ENCODE peak calls at places on chromosomes 5 and 9, in seven cellular contexts. X is IMR-90, J is neuronal stem cell, Y is H1, W is H9, N is trophoblast cell, T is mesendoderm. A is an unnamed sample.

GRCh38 chr5:40453689-40454088 is 226.0 kb upstream of the PTGER4 start:
- DNase-seq in X (no peak), J (no peak), Y (no peak), W (no peak), N (no peak), T (no peak), A (no peak)

GRCh38 chr5:141952030-141952429 is 6.0 kb downstream of the PCDH12 start:
- DNase-seq in X (no peak), J (no peak), Y (no peak), W (no peak), N (no peak), T (no peak), A (no peak)

GRCh38 chr5:136133416-136134383 is 1.1 kb downstream of the SMAD5 start:
- DNase-seq in X (peak), J (peak), Y (no peak), W (peak), N (peak), T (peak), A (peak)

GRCh38 chr5:133421394-133421793 is 190.9 kb downstream of the FSTL4 start:
- DNase-seq in X (no peak), J (no peak), Y (peak), W (peak), N (peak), T (peak), A (peak)

GRCh38 chr9:127452481-127453092 is 1.3 kb downstream of the LRSAM1 start:
- DNase-seq in X (peak), J (no peak), Y (no peak), W (no peak), N (no peak), T (no peak), A (no peak)

GRCh38 chr9:97772145-97772544 is 75.0 kb upstream of the XPA start:
- DNase-seq in X (no peak), J (peak), Y (no peak), W (no peak), N (no peak), T (peak), A (no peak)

GRCh38 chr5:157476699-157477408 is 16.8 kb downstream of the NIPAL4 start:
- DNase-seq in X (peak), J (peak), Y (no peak), W (peak), N (peak), T (peak), A (peak)

GRCh38 chr9:94909250-94909894 is 182.9 kb downstream of the AOPEP start:
- DNase-seq in X (no peak), J (no peak), Y (no peak), W (no peak), N (no peak), T (no peak), A (no peak)

GRCh38 chr5:176886336-176887251 is 12.6 kb downstream of the HK3 start:
- DNase-seq in X (no peak), J (no peak), Y (no peak), W (no peak), N (no peak), T (no peak), A (no peak)

GRCh38 chr5:6659941-6660684 is 26.9 kb downstream of the SRD5A1 start:
- DNase-seq in X (no peak), J (no peak), Y (no peak), W (no peak), N (no peak), T (no peak), A (no peak)

GRCh38 chr5:172412724-172413260 is 41.5 kb downstream of the SH3PXD2B start:
- DNase-seq in X (peak), J (no peak), Y (no peak), W (no peak), N (peak), T (no peak), A (peak)

GRCh38 chr5:83470920-83471404 is 582 bp upstream of the VCAN start:
- DNase-seq in X (no peak), J (no peak), Y (no peak), W (no peak), N (no peak), T (peak), A (peak)

GRCh38 chr5:119378075-119378699 is 22.4 kb downstream of the TNFAIP8 start:
- DNase-seq in X (peak), J (no peak), Y (no peak), W (no peak), N (no peak), T (no peak), A (no peak)

GRCh38 chr5:62305358-62305714 is 670 bp upstream of the KIF2A start:
- DNase-seq in X (no peak), J (no peak), Y (no peak), W (no peak), N (peak), T (no peak), A (no peak)

GRCh38 chr5:158140120-158140778 is 281.3 kb upstream of the CLINT1 start:
- DNase-seq in X (no peak), J (no peak), Y (no peak), W (no peak), N (peak), T (peak), A (peak)

GRCh38 chr9:7237473-7238243 is 479.9 kb downstream of the KDM4C start:
- DNase-seq in X (peak), J (no peak), Y (no peak), W (no peak), N (no peak), T (no peak), A (peak)

GRCh38 chr9:129309906-129310305 is 131.8 kb upstream of the IER5L start:
- DNase-seq in X (no peak), J (no peak), Y (no peak), W (no peak), N (peak), T (no peak), A (no peak)

GRCh38 chr9:127130661-127131538 is 8.5 kb upstream of the ANGPTL2 start:
- DNase-seq in X (peak), J (no peak), Y (no peak), W (no peak), N (peak), T (peak), A (peak)

GRCh38 chr9:114371986-114372917 is 15.5 kb downstream of the AKNA start:
- DNase-seq in X (no peak), J (no peak), Y (no peak), W (no peak), N (no peak), T (peak), A (peak)

GRCh38 chr5:158599132-158599531 is 500.6 kb downstream of the EBF1 start:
- DNase-seq in X (peak), J (no peak), Y (no peak), W (no peak), N (no peak), T (peak), A (no peak)

GRCh38 chr5:148403344-148403743 is 19.6 kb downstream of the FBXO38 start:
- DNase-seq in X (no peak), J (no peak), Y (no peak), W (no peak), N (peak), T (no peak), A (no peak)

GRCh38 chr9:112443200-112443599 is 43.4 kb upstream of the KIAA1958 start:
- DNase-seq in X (peak), J (no peak), Y (no peak), W (no peak), N (peak), T (peak), A (peak)

GRCh38 chr9:8262625-8263622 is 463.3 kb upstream of the DMAC1 start:
- DNase-seq in X (no peak), J (no peak), Y (no peak), W (no peak), N (no peak), T (peak), A (peak)

GRCh38 chr9:36934478-36935065 is 99.5 kb downstream of the PAX5 start:
- DNase-seq in X (no peak), J (no peak), Y (no peak), W (no peak), N (no peak), T (no peak), A (no peak)

GRCh38 chr9:36739538-36740116 is 166.9 kb downstream of the MELK start:
- DNase-seq in X (no peak), J (no peak), Y (no peak), W (no peak), N (no peak), T (no peak), A (no peak)

GRCh38 chr5:128402506-128402905 is 135.5 kb downstream of the FBN2 start:
- DNase-seq in X (no peak), J (no peak), Y (no peak), W (no peak), N (no peak), T (peak), A (no peak)

GRCh38 chr5:106543330-106543729 is 1127.4 kb downstream of the EFNA5 start:
- DNase-seq in X (no peak), J (no peak), Y (no peak), W (no peak), N (peak), T (no peak), A (no peak)

GRCh38 chr5:114192108-114192507 is 169.8 kb upstream of the KCNN2 start:
- DNase-seq in X (peak), J (no peak), Y (no peak), W (no peak), N (no peak), T (no peak), A (peak)

GRCh38 chr5:113256671-113257452 is 177.9 kb downstream of the TSSK1B start:
- DNase-seq in X (no peak), J (no peak), Y (no peak), W (no peak), N (no peak), T (peak), A (no peak)

GRCh38 chr5:159022178-159022556 is 77.5 kb downstream of the EBF1 start:
- DNase-seq in X (peak), J (no peak), Y (no peak), W (no peak), N (no peak), T (no peak), A (peak)

GRCh38 chr5:67432601-67433000 is 236.0 kb upstream of the CD180 start:
- DNase-seq in X (no peak), J (no peak), Y (no peak), W (no peak), N (no peak), T (no peak), A (no peak)

GRCh38 chr5:131628990-131629389 is 6.0 kb downstream of the RAPGEF6 start:
- DNase-seq in X (peak), J (no peak), Y (no peak), W (no peak), N (peak), T (no peak), A (peak)

GRCh38 chr9:127036437-127036836 is 86.0 kb downstream of the ANGPTL2 start:
- DNase-seq in X (no peak), J (no peak), Y (no peak), W (no peak), N (no peak), T (no peak), A (no peak)

GRCh38 chr9:1837453-1838084 is 177.6 kb upstream of the SMARCA2 start:
- DNase-seq in X (peak), J (peak), Y (peak), W (peak), N (peak), T (peak), A (no peak)

GRCh38 chr9:115923903-115924668 is 229.5 kb upstream of the PAPPA start:
- DNase-seq in X (peak), J (no peak), Y (no peak), W (no peak), N (no peak), T (no peak), A (peak)

GRCh38 chr9:89077519-89077918 is 86.3 kb downstream of the S1PR3 start:
- DNase-seq in X (no peak), J (no peak), Y (no peak), W (no peak), N (no peak), T (no peak), A (peak)

GRCh38 chr9:89078421-89078820 is 87.2 kb downstream of the S1PR3 start:
- DNase-seq in X (no peak), J (no peak), Y (no peak), W (no peak), N (no peak), T (no peak), A (no peak)

GRCh38 chr9:89078860-89079259 is 87.6 kb downstream of the S1PR3 start:
- DNase-seq in X (peak), J (no peak), Y (no peak), W (no peak), N (peak), T (no peak), A (peak)

GRCh38 chr9:89080193-89080592 is 88.9 kb downstream of the S1PR3 start:
- DNase-seq in X (peak), J (no peak), Y (no peak), W (no peak), N (no peak), T (no peak), A (no peak)

GRCh38 chr9:89079421-89079820 is 88.2 kb downstream of the S1PR3 start:
- DNase-seq in X (peak), J (no peak), Y (no peak), W (no peak), N (peak), T (no peak), A (no peak)
- H3K23ac ChIP-seq in X (no peak), J (no peak), Y (no peak), W (no peak), N (no peak), T (no peak), A (no peak)

GRCh38 chr9:91044354-91044753 is 242.7 kb downstream of the SYK start:
- DNase-seq in X (no peak), J (no peak), Y (no peak), W (no peak), N (no peak), T (no peak), A (no peak)

GRCh38 chr9:91045036-91045435 is 243.4 kb downstream of the SYK start:
- DNase-seq in X (no peak), J (no peak), Y (no peak), W (no peak), N (peak), T (no peak), A (no peak)

GRCh38 chr9:91047993-91048607 is 246.5 kb downstream of the SYK start:
- DNase-seq in X (peak), J (no peak), Y (no peak), W (no peak), N (peak), T (no peak), A (peak)

GRCh38 chr9:91047529-91047928 is 245.9 kb downstream of the SYK start:
- DNase-seq in X (no peak), J (no peak), Y (no peak), W (no peak), N (no peak), T (no peak), A (no peak)

DNA sequence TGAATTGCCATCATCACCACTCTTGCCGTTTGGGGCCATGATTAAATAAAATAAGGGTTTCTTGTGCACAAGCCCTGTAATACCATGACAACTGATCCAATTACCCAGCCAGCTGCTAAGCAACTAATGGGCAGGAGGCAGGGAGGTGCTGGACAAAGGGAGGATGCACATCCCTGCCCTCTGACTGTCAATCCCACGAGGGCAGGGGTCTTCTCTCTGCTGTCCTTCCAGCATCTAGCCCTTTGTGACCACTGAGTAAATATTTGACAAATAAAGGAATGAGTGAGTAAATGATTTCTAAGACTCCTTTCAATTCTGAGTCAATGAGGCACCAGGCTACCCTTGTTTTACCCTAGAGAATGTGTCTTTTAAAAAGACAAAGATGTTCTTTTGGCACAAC is 247.1 kb downstream of the SYK start:
- DNase-seq in X (no peak), J (no peak), Y (no peak), W (no peak), N (no peak), T (no peak), A (no peak)
- H3K27ac ChIP-seq in X (peak), J (no peak), Y (no peak), W (no peak), N (no peak), T (no peak), A (peak)

GRCh38 chr5:36261186-36261585 is 19.5 kb upstream of the NADK2 start:
- DNase-seq in X (no peak), J (no peak), Y (no peak), W (no peak), N (no peak), T (no peak), A (no peak)

GRCh38 chr5:36267905-36268304 is 26.2 kb upstream of the NADK2 start:
- DNase-seq in X (no peak), J (no peak), Y (no peak), W (no peak), N (no peak), T (no peak), A (no peak)

GRCh38 chr5:36269479-36269878 is 27.8 kb upstream of the NADK2 start:
- DNase-seq in X (no peak), J (no peak), Y (no peak), W (no peak), N (no peak), T (no peak), A (no peak)

GRCh38 chr5:36270175-36270574 is 28.4 kb upstream of the NADK2 start:
- DNase-seq in X (no peak), J (no peak), Y (no peak), W (no peak), N (no peak), T (no peak), A (no peak)

GRCh38 chr5:36264202-36264760 is 22.6 kb upstream of the NADK2 start:
- DNase-seq in X (no peak), J (no peak), Y (no peak), W (no peak), N (peak), T (no peak), A (no peak)
- H3K23ac ChIP-seq in X (no peak), J (no peak), Y (no peak), W (no peak), N (no peak), T (no peak), A (no peak)

DNA sequence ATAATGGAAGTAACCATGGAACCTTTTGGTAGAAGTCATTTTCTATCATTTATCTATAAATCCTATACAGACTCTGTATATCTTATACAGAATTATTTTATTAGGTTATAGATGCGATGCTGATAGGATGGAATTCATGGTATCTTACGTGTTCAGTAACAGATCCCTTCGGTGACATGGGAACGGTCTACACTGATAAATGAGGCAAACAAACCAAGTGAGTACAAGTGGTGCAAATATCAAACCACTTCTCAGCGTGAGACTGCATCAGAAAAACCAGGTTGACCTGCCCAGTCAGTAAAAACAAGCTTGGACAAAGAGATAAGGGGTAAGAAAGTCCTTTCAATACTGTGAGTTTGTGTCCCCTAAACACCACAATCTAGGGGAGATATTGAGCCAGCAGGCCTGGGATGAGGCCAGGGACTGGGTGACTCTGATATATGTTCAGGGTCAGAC is 215.5 kb downstream of the GAPVD1 start:
- DNase-seq in X (no peak), J (no peak), Y (no peak), W (no peak), N (no peak), T (no peak), A (no peak)
- H3K27ac ChIP-seq in X (no peak), J (no peak), Y (no peak), W (no peak), N (no peak), T (no peak), A (no peak)

DNA sequence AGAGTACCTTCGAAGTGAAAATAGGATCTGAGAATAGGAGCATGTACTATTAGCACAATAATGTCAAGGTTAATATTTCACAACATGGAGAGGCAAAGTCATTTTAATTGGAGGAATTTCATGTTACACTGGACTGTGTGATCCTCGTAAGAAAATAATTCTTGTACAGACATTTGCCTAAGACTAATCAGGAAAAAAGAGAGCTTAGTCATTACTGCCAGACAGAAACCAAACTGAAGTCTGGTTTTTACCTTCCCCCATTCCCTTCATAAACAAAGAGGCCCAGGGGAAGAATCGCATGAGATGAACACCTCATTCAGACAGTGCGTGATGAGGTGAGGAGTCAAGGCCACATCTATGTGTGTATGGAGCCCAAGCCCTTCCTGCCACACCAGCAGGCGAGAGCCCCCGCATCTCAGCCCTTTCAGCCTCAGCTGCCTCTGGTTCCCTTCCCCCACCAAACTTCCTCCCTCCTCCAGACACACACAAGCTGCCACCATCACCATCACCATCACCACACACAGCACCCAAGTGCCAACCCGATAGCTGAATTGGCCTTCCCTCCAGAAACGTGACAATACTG is 135.8 kb upstream of the ABCA1 start:
- DNase-seq in X (peak), J (no peak), Y (no peak), W (no peak), N (peak), T (no peak), A (peak)
- H3K23ac ChIP-seq in X (peak), J (no peak), Y (no peak), W (no peak), N (no peak), T (peak), A (peak)

A was measured in mesenchymal stem cell.